ENCODE peak calls at places on chromosomes 6 and 20, in five cellular contexts. F is fibroblast of pulmonary artery, S is endodermal cell, B is cardiac fibroblast, Y is MM.1S. H is an unnamed sample.

GRCh38 chr20:24966317-24967012 is 17.4 kb downstream of the CST7 start:
- DNase-seq in F (no peak), S (peak), B (no peak), Y (no peak), H (no peak)

GRCh38 chr20:54355631-54356280 is 119.6 kb upstream of the DOK5 start:
- DNase-seq in F (peak), S (no peak), B (peak), Y (no peak), H (no peak)

GRCh38 chr20:51280047-51280446 is 257.1 kb upstream of the KCNG1 start:
- DNase-seq in F (no peak), S (no peak), B (no peak), Y (no peak), H (no peak)

GRCh38 chr6:107458687-107459282 is 579 bp downstream of the PDSS2 start:
- DNase-seq in F (peak), S (no peak), B (peak), Y (peak), H (peak)

GRCh38 chr6:38212579-38212978 is 393.1 kb downstream of the ZFAND3 start:
- DNase-seq in F (no peak), S (peak), B (peak), Y (no peak), H (peak)

GRCh38 chr6:101545171-101545570 is 151.7 kb downstream of the GRIK2 start:
- DNase-seq in F (peak), S (no peak), B (peak), Y (no peak), H (peak)

GRCh38 chr6:18491303-18492090 is 104.3 kb downstream of the RNF144B start:
- DNase-seq in F (no peak), S (no peak), B (peak), Y (no peak), H (no peak)

GRCh38 chr6:55726144-55726543 is 147.2 kb upstream of the HMGCLL1 start:
- DNase-seq in F (no peak), S (no peak), B (no peak), Y (no peak), H (no peak)

GRCh38 chr6:106799008-106799952 is 169.9 kb downstream of the QRSL1 start:
- DNase-seq in F (peak), S (peak), B (peak), Y (peak), H (peak)

GRCh38 chr6:28978137-28978491 is 27.0 kb downstream of the ZNF311 start:
- DNase-seq in F (no peak), S (no peak), B (no peak), Y (no peak), H (no peak)

GRCh38 chr6:28978959-28979561 is 26.1 kb downstream of the ZNF311 start:
- DNase-seq in F (no peak), S (no peak), B (peak), Y (no peak), H (no peak)

GRCh38 chr6:28976677-28977076 is 28.4 kb downstream of the ZNF311 start:
- DNase-seq in F (no peak), S (no peak), B (no peak), Y (no peak), H (no peak)

GRCh38 chr6:28979679-28980078 is 25.4 kb downstream of the ZNF311 start:
- DNase-seq in F (no peak), S (no peak), B (no peak), Y (no peak), H (no peak)

DNA sequence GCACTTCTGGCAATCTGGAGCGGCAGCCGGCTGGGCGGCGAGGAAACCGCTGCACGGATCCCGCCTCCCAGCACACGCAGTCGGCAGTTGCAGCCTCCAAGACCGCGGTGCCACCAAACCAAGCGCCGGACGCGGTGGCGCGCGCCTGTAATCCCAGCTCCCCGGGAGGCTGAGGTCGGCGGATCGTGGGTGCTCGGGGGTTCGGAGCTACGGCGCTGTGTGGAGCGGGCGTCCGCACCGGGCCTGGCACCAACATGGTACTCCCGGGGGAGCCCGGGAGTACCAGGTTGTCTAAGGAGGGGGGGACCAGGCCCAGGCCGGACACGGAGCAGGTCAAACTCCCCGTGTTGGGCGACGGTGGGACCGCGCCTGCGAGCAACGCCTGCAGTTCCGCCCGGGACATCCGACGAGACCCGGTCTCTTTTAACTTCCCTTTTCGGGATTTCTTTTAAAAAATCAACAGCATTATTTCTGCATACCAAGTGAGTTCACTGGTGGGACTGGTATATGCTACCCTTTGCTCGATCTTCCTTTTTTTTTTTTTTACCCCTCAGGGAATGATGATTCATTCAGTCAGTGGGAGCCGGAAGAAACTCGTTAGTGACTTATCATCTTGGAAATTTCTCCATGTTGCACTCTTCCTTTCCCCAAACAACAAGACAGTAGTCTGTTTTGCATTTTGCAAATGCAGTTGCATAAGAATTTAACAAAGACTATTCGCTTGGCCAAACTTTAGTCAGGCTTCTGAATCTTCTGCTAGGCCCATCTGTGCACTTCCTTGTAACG is 27.6 kb downstream of the ZNF311 start:
- DNase-seq in F (peak), S (peak), B (peak), Y (no peak), H (peak)
- H3K4me3 ChIP-seq in F (peak), S (peak), B (peak), Y (peak), H (no peak)

DNA sequence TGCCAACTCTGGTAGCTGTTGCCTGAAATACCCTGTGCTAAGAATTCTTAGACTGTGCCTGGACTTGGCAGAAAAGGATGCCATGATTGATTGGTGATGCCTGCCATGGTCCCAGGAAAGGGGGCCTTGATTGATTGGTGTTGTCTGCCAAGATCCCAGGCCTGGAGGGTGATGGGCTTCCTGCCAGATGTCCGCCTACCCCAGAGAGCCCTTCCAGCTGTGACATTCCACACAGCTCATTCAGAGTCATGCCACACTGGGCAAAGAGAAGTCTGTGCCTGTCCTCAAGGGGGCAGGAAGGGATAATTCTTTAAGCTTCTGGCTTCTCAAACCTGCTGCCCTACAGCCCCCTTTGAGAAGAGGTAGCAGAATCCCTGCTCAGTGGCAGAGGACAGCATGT is 24.6 kb downstream of the RIMS4 start:
- DNase-seq in F (peak), S (peak), B (peak), Y (no peak), H (no peak)
- TF ChIP-seq CTCF in F (no peak), S (peak), B (no peak), Y (no peak), H (peak)

GRCh38 chr6:20210158-20210557 is 2.1 kb downstream of the MBOAT1 start:
- DNase-seq in F (no peak), S (no peak), B (no peak), Y (no peak), H (no peak)
- H3K4me3 ChIP-seq in F (no peak), S (no peak), B (no peak), Y (peak), H (no peak)

DNA sequence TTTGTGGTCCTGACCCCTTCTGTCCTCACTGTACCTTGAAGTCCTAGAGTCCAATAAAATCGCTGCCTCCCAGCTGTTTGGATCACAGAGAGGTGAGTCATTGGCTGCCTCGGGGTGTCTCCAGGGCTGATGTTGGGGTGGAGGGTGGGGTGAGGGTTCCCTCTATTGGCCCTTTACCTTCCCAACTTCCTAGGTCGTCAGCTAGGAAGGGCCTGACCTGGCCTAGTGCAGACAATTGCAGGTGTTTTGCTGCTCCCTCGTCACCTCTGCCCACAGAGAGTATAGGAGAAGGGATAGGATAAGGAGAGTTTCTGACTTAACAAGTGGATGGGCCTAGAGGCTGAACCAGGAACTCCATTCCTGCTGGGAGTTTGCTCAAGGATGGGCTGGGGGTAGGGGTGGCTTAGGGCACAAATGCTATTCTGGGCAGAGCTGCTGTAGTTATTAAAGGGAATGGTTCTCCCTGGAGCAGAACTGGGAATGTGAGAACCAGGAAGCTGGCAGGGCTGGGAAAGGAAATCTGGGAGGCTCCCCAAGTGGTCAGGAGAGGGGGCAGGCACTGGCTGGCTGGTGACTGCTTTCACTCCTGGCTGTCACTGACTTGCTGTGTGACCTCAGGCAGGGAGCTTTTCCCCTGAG is 1.4 kb downstream of the TP53INP2 start:
- DNase-seq in F (peak), S (peak), B (peak), Y (no peak), H (peak)
- TF ChIP-seq CTCF in F (peak), S (peak), B (peak), Y (peak), H (peak)

GRCh38 chr6:15430181-15430580 is 184.3 kb downstream of the JARID2 start:
- DNase-seq in F (peak), S (no peak), B (no peak), Y (no peak), H (peak)

GRCh38 chr6:15433517-15433874 is 187.6 kb downstream of the JARID2 start:
- DNase-seq in F (no peak), S (peak), B (no peak), Y (no peak), H (no peak)

GRCh38 chr6:15434263-15434662 is 188.4 kb downstream of the JARID2 start:
- DNase-seq in F (no peak), S (peak), B (no peak), Y (peak), H (no peak)

GRCh38 chr6:15430947-15431405 is 185.1 kb downstream of the JARID2 start:
- DNase-seq in F (peak), S (peak), B (peak), Y (no peak), H (peak)

GRCh38 chr6:15431762-15432495 is 186.1 kb downstream of the JARID2 start:
- DNase-seq in F (peak), S (peak), B (peak), Y (no peak), H (peak)
- H3K4me3 ChIP-seq in F (no peak), S (peak), B (no peak), Y (no peak), H (peak)